ENCODE peak calls at places on chromosomes 13 and 19, in five cellular contexts. W, R, M, L and X are unnamed samples.

GRCh38 chr19:37114001-37114400 is 35.8 kb downstream of the ZNF420 start:
- DNase-seq in L (no peak), R (peak), M (no peak), W (no peak), X (no peak)

GRCh38 chr19:15144046-15144646 is 36.9 kb downstream of the SYDE1 start:
- DNase-seq in W (no peak), L (no peak), M (no peak), R (no peak), X (no peak)

GRCh38 chr19:45112111-45112827 is 19.3 kb downstream of the PPP1R37 start:
- DNase-seq in L (no peak), M (no peak), W (no peak), R (no peak), X (no peak)

GRCh38 chr19:14439014-14439413 is 5.9 kb downstream of the PKN1 start:
- DNase-seq in M (no peak), R (no peak), W (no peak), L (no peak), X (no peak)

GRCh38 chr13:27601771-27602170 is 18.6 kb downstream of the LNX2 start:
- DNase-seq in L (no peak), R (no peak), W (no peak), M (no peak), X (no peak)

GRCh38 chr19:23273594-23274412 is 23.6 kb upstream of the ZNF724 start:
- DNase-seq in R (peak), W (peak), L (peak), M (peak), X (peak)

GRCh38 chr13:28753946-28754345 is 35.2 kb upstream of the SLC46A3 start:
- DNase-seq in W (no peak), R (no peak), L (no peak), M (no peak), X (no peak)

GRCh38 chr13:112657850-112658445 is 31.9 kb upstream of the ATP11A start:
- DNase-seq in R (no peak), W (no peak), L (no peak), M (no peak), X (no peak)

GRCh38 chr19:57135797-57136196 is 9.2 kb downstream of the ZIM3 start:
- DNase-seq in L (no peak), R (no peak), W (no peak), M (no peak), X (no peak)

GRCh38 chr13:102591988-102592781 is 4.6 kb upstream of the TPP2 start:
- DNase-seq in L (peak), M (peak), W (peak), R (peak), X (peak)

GRCh38 chr13:45242070-45242469 is 41.2 kb upstream of the KCTD4 start:
- DNase-seq in R (no peak), L (no peak), W (peak), M (peak), X (no peak)

GRCh38 chr13:29676941-29677452 is 81.5 kb upstream of the SLC7A1 start:
- DNase-seq in M (no peak), R (no peak), W (no peak), L (no peak), X (no peak)

GRCh38 chr19:7832009-7832408 is 2.0 kb downstream of the EVI5L start:
- DNase-seq in M (no peak), R (no peak), L (no peak), W (no peak), X (no peak)

GRCh38 chr13:28204690-28205443 is 66.5 kb downstream of the PAN3 start:
- DNase-seq in R (no peak), W (no peak), M (no peak), L (peak), X (peak)

GRCh38 chr19:7869453-7869909 is 4.7 kb downstream of the PRR36 start:
- DNase-seq in W (no peak), R (peak), M (peak), L (peak), X (no peak)

GRCh38 chr19:3507371-3508120 is 1.4 kb downstream of the FZR1 start:
- DNase-seq in W (no peak), M (peak), L (peak), R (peak), X (no peak)

GRCh38 chr13:94784066-94784465 is 71.7 kb upstream of the SOX21 start:
- DNase-seq in R (no peak), W (no peak), L (no peak), M (no peak), X (no peak)

GRCh38 chr19:15015946-15016542 is 33.2 kb upstream of the CASP14 start:
- DNase-seq in L (peak), W (no peak), R (peak), M (no peak), X (no peak)

GRCh38 chr13:80399340-80400163 is 58.6 kb upstream of the SPRY2 start:
- DNase-seq in W (no peak), L (no peak), R (no peak), M (no peak), X (peak)

GRCh38 chr19:39139305-39140194 is 14.0 kb downstream of the PAK4 start:
- DNase-seq in L (no peak), M (no peak), W (no peak), R (no peak), X (no peak)

GRCh38 chr13:110396913-110397379 is 89.9 kb downstream of the COL4A2 start:
- DNase-seq in M (no peak), L (no peak), R (no peak), W (no peak), X (no peak)

DNA sequence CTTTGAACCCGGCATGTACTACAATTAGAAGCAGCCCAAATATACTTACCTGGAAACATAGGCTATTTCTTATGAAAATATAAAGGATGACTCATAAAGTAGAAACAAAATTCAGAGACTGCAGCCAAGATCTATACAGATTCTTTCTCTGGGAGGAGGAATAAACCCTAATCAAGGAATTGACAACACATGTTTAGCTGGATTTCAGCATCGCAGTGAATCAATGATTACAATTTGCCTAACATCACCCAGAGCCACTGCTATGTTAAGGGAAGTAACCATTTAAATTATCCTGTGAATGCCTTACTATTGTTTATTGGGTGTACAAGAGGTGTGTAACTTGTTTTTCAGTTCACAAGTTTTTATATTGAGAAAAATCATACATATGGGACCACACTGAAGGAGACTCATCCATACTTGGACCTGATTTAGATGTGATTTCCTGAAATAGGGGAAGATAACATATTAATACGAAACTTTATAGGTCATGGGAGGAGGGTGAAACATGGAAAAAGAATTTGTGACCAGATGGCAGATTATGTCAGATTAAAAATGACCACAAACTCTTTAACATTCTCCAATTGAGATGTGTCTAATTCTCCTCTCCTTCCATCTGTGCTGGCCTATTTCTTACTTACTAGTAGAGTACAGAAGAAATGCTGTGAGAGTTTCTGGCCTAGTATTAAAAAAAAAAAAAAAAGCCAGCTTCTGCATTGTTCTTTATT is 1168.4 kb downstream of the SLITRK1 start:
- DNase-seq in M (no peak), R (no peak), W (no peak), L (no peak), X (no peak)
- TF ChIP-seq ZBTB33 in M (no peak), R (no peak), W (no peak), L (no peak), X (no peak)

GRCh38 chr13:78593652-78594494 is 9.5 kb downstream of the POU4F1 start:
- DNase-seq in W (no peak), M (no peak), L (no peak), R (no peak), X (no peak)

GRCh38 chr13:78595458-78595818 is 7.9 kb downstream of the POU4F1 start:
- DNase-seq in L (no peak), R (no peak), M (no peak), W (no peak), X (no peak)

GRCh38 chr13:78598382-78598781 is 5.0 kb downstream of the POU4F1 start:
- DNase-seq in W (no peak), L (no peak), M (no peak), R (no peak), X (no peak)

GRCh38 chr13:78596701-78597550 is 6.4 kb downstream of the POU4F1 start:
- DNase-seq in R (no peak), M (no peak), W (no peak), L (no peak), X (no peak)

DNA sequence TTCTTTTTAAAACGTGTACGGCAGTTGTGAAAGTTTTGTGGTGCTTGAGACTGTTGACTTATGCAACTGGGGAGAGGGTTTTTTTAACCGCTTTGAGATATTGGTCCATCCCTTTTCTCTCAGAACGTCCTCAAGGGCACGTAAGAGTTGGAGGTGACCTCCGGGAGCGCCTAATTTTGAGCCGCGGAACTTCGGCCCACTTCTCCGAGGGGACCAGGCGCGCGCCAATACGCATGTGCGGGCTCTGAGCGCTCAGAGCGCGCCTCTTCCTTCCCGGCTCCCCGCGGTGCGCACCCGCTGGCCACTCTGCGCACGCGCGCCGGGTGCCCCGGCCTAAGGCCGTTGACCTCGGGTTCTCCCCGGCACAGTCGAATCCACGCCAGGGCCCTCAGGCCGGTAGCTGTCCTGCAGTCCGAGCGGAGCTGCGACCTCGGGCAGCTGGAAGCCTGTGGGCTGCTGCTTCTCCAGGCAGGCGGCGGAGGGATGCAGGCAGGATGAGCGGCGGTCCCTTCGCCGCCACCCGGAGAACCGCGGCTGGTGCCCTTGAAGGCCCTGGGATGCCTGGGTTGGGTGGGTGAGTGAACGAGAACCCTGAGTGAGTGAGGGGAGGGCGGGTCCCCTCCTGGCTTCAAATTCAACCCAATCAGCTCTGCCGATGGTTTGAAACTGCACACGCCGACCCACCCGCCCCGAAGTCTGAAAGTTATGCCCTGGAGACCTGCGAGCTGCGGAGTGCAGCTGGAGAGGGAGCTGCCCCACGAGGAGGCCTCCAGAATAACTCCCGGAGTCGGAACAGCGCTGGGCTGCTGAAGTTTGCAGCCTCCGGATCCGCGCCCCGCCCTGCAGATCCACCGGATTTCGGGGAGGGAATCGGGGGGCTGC is 7.3 kb downstream of the POU4F1 start:
- DNase-seq in L (peak), R (no peak), M (peak), W (no peak), X (no peak)
- TF ChIP-seq ZBTB33 in L (no peak), R (no peak), M (no peak), W (no peak), X (no peak)

DNA sequence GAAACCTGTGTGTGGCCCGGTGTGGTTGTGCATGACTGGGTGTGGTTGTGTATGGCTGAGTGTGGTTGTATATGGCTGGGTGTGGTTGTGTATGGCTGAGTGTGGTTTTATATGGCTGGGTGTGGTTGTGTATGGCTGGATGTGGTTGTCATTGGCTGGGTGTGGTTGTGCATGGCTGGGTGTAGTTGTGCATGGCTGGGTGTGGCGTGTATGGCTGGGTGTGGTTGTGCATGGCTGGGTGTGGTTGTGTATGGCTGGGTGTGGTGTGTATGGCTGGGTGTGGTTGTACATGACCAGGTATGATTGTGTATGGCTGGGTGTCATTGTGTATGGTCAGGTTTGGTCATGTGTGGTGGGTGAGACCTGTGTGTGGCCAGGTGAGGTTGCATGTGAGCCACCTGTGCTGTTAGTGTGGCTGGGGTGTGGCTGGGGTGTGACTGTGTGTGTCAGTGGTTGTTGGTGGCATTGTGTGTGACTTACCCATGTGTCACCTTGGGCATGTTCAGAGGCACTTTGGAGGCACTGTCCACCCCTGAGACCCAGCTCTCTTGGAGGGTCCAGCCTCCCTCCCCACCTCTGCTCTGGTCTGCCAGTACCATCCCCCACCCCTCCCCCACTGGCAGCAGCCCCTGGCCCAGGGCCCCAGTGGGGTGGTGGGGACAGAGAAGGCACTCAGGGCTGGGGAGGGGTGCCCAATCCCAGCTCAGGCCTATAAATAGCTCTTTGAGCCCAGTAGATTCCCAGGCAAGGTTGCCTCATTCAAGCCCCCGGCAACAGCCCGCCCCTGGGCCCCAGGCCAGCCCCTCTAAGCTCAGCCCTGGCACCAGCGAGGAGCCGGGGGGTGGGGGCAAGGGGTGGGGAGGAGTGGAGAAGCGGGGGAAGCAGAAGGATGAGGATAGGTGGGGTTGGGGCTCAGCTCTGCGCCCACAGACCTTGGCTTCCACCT is 3.8 kb upstream of the NCAN start:
- DNase-seq in W (no peak), L (no peak), R (no peak), M (no peak), X (no peak)
- TF ChIP-seq ZBTB33 in W (no peak), L (no peak), R (no peak), M (no peak), X (no peak)

GRCh38 chr19:1789282-1790020 is 22.6 kb downstream of the ATP8B3 start:
- DNase-seq in M (peak), L (no peak), R (no peak), W (no peak), X (no peak)
- TF ChIP-seq ZBTB33 in M (no peak), L (peak), R (peak), W (no peak), X (no peak)

DNA sequence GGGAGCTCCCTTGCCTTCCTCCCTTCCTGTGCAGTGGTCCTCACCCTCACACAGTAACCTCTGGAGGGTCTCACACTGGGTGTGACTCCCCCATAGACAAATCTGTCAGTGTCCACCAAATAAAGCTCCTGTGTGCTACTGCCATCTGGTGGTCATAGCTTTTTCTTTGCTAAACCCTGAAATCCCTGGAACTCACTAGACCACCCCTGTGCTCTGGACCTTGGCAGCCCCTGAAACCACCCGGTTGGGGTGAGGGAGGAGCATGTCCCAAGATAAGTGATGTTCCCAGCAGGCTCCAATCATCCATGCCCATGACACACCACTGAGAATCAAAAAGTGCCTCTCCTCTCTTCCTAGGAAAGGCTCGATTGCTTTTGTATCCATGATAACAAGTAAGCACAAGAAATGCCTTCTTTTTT is 6.5 kb upstream of the HSD17B14 start:
- DNase-seq in W (peak), L (peak), M (peak), R (peak), X (no peak)
- TF ChIP-seq ZBTB33 in W (no peak), L (no peak), M (no peak), R (no peak), X (no peak)

GRCh38 chr19:49850221-49850486 is 805 bp upstream of the PTOV1 start:
- DNase-seq in W (no peak), L (no peak), M (no peak), R (no peak), X (no peak)

GRCh38 chr19:49846408-49846807 is 4.6 kb upstream of the PTOV1 start:
- DNase-seq in R (no peak), L (no peak), W (no peak), M (no peak), X (no peak)

GRCh38 chr19:49849433-49850220 is 1.3 kb upstream of the PTOV1 start:
- DNase-seq in W (no peak), L (no peak), R (no peak), M (no peak), X (no peak)

GRCh38 chr19:49848938-49849337 is 2.0 kb upstream of the PTOV1 start:
- DNase-seq in R (no peak), W (no peak), L (no peak), M (no peak), X (peak)

DNA sequence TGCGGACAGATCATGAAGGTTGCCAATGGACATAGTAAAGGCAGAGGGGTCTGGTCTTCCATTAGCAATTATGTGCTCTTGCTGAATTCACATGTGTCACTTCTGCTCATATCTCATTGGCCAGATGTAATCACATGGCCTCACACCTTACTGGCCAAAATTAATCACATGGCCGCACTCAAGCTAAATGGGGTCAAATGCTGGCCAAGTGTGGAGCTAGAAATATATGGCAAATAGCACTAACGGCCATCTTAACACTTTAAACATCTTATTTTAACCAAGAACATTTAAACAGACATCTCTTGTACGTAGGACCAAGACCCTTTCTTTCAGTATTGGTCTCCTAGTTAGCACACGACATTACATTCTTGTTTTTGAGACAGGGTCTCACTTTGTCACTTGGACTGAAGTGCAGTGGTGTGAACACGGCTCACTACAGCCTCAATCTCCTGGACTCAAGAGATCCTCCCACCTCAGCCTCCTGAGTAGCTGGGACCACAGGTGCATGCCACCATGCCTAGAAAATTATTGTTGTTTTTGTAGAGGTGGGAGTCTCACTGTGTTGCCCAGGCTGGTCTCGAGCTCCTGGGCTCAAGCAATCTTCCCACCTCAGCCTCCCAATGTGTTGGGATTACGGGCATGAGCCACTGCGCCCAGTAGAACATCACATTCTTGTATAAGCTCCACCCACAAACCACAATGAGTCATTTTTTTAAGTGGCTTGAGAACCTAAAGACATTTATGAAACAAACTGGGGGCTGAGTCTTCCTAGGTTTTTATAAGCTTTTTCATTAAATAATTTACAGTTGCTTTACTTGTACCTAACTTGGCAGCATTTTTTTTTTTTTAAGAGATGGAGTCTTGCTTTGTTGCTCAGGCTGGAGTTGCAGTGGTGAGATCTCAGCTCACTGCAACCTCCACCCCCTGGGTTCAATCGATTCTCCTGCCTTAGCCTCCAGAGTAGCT is 2.9 kb upstream of the PTOV1 start:
- DNase-seq in M (no peak), L (no peak), W (peak), R (peak), X (no peak)
- TF ChIP-seq ZBTB33 in M (no peak), L (no peak), W (no peak), R (no peak), X (no peak)

GRCh38 chr19:46660008-46660517 is 919 bp downstream of the DACT3 start:
- DNase-seq in W (no peak), R (peak), M (peak), L (no peak), X (no peak)
- TF ChIP-seq ZBTB33 in W (no peak), R (no peak), M (no peak), L (no peak), X (no peak)